ENCODE peak calls at places on chromosomes 4 and X, in five cellular contexts. A, T, M, N and B are unnamed samples.
A peak's percentile ranks its signal among the peaks of the same experiment; 100 is the strongest.

GRCh38 chr4:89708903-89709361 is 128.0 kb downstream of the SNCA start:
- DNase-seq in A (no peak), T (no peak), M (no peak), N (no peak), B (peak; percentile 33)

GRCh38 chrX:44042124-44042523 is 68.9 kb upstream of the NDP start:
- DNase-seq in A (no peak), T (no peak), M (no peak), N (no peak), B (no peak)

GRCh38 chrX:54495814-54496516 is at the start of gene FGD1:
- DNase-seq in A (no peak), T (peak; percentile 8), M (peak; percentile 73), N (no peak), B (peak; percentile 54)

GRCh38 chrX:13263560-13264251 is 56.1 kb downstream of the ATXN3L start:
- DNase-seq in A (no peak), T (no peak), M (no peak), N (no peak), B (no peak)

GRCh38 chrX:104913348-104913747 is 307.1 kb downstream of the TEX13A start:
- DNase-seq in A (no peak), T (no peak), M (peak; percentile 0), N (no peak), B (no peak)

GRCh38 chr4:177023951-177024350 is 231.2 kb upstream of the VEGFC start:
- DNase-seq in A (no peak), T (no peak), M (no peak), N (no peak), B (no peak)

GRCh38 chr4:89957527-89957926 is 62.9 kb downstream of the MMRN1 start:
- DNase-seq in A (no peak), T (no peak), M (no peak), N (no peak), B (no peak)

GRCh38 chrX:132716006-132716405 is 227.2 kb upstream of the MBNL3 start:
- DNase-seq in A (no peak), T (no peak), M (no peak), N (no peak), B (no peak)

GRCh38 chr4:153205757-153206156 is 1.5 kb downstream of the TRIM2 start:
- DNase-seq in A (no peak), T (no peak), M (peak; percentile 62), N (no peak), B (no peak)

GRCh38 chr4:122716825-122717448 is 15.6 kb upstream of the BBS12 start:
- DNase-seq in A (peak; percentile 38), T (peak; percentile 57), M (peak; percentile 84), N (peak; percentile 61), B (peak; percentile 61)